ENCODE peak calls at places on chromosomes 5 and 9, in ten cellular contexts. W is HepG2, Z is colonic mucosa, Q is bronchial epithelial cell, L is glutamatergic neuron, C is nephron progenitor cell, D is kidney epithelial cell, Y is lower leg skin, N is A549, K is cardiac muscle cell. T is an unnamed sample.

GRCh38 chr5:82334856-82335255 is 56.7 kb upstream of the RPS23 start:
- DNase-seq in D (no peak), Q (no peak), C (no peak), Y (no peak), N (no peak), L (no peak), Z (no peak), W (no peak), K (peak), T (no peak)

GRCh38 chr5:113068559-113068958 is 92.0 kb downstream of the DCP2 start:
- DNase-seq in K (no peak), Q (no peak), Y (no peak), N (no peak), D (no peak), W (no peak), C (no peak), Z (no peak), L (no peak), T (no peak)

GRCh38 chr9:121814594-121814993 is 163.2 kb downstream of the DAB2IP start:
- DNase-seq in D (no peak), N (no peak), L (no peak), W (no peak), Z (no peak), K (no peak), Y (no peak), Q (no peak), C (peak), T (no peak)

GRCh38 chr5:124156408-124157027 is 589.9 kb downstream of the ZNF608 start:
- DNase-seq in L (no peak), Q (no peak), C (no peak), D (no peak), N (no peak), Y (no peak), W (no peak), K (peak), Z (no peak), T (no peak)

GRCh38 chr5:107669543-107670027 is 1.2 kb downstream of the EFNA5 start:
- DNase-seq in Y (peak), L (peak), K (peak), N (peak), D (no peak), W (no peak), Z (peak), Q (no peak), C (peak), T (peak)

GRCh38 chr5:126093718-126094117 is 329.5 kb upstream of the GRAMD2B start:
- DNase-seq in Z (no peak), Y (no peak), D (no peak), C (no peak), K (no peak), L (no peak), N (no peak), W (no peak), Q (no peak), T (no peak)

GRCh38 chr9:98593354-98594253 is 115.1 kb downstream of the GABBR2 start:
- DNase-seq in L (no peak), C (no peak), Y (no peak), W (no peak), Z (no peak), K (no peak), N (no peak), Q (no peak), D (no peak), T (no peak)

GRCh38 chr9:109745335-109746283 is 34.4 kb upstream of the PALM2AKAP2 start:
- DNase-seq in N (no peak), Y (peak), L (peak), C (peak), K (peak), Z (peak), Q (peak), W (no peak), D (no peak), T (no peak)

GRCh38 chr9:104879555-104880318 is 48.2 kb downstream of the ABCA1 start:
- DNase-seq in N (no peak), L (no peak), Q (peak), C (no peak), Z (no peak), D (no peak), K (peak), W (no peak), Y (no peak), T (no peak)

GRCh38 chr5:74149395-74149794 is 491.1 kb downstream of the ENC1 start:
- DNase-seq in D (no peak), Y (peak), K (peak), Q (peak), N (no peak), Z (no peak), C (no peak), W (no peak), L (no peak), T (no peak)

GRCh38 chr9:110332766-110333165 is 4.9 kb downstream of the TXNDC8 start:
- DNase-seq in Y (no peak), K (no peak), L (no peak), W (no peak), N (no peak), D (no peak), C (no peak), Z (no peak), Q (peak), T (no peak)

GRCh38 chr5:139392678-139393496 is 2.0 kb downstream of the PROB1 start:
- DNase-seq in Y (no peak), Q (peak), K (peak), W (no peak), D (no peak), Z (peak), N (peak), L (peak), C (peak), T (peak)

GRCh38 chr5:43008369-43009158 is 31.6 kb downstream of the ANXA2R start:
- DNase-seq in Q (peak), W (peak), Z (peak), Y (peak), C (peak), L (peak), K (peak), N (peak), D (no peak), T (peak)
- TF ChIP-seq CTCF in Q (peak), W (peak), Z (no peak), Y (no peak), C (no peak), L (no peak), K (peak), N (peak), D (peak), T (no peak)

GRCh38 chr5:78895616-78896015 is 89.5 kb downstream of the ARSB start:
- DNase-seq in N (no peak), Q (no peak), K (no peak), Y (no peak), W (no peak), Z (no peak), C (no peak), D (no peak), L (no peak), T (no peak)

GRCh38 chr5:78903936-78904335 is 81.2 kb downstream of the ARSB start:
- DNase-seq in Y (no peak), N (no peak), D (no peak), C (no peak), Q (peak), L (no peak), K (no peak), Z (no peak), W (no peak), T (no peak)

GRCh38 chr5:78896128-78896527 is 89.0 kb downstream of the ARSB start:
- DNase-seq in Y (no peak), Z (no peak), D (no peak), K (peak), W (no peak), Q (peak), N (no peak), L (no peak), C (no peak), T (no peak)

GRCh38 chr5:78905084-78905938 is 79.8 kb downstream of the ARSB start:
- DNase-seq in Y (no peak), D (no peak), K (no peak), Q (no peak), C (no peak), Z (no peak), L (no peak), N (no peak), W (no peak), T (no peak)

GRCh38 chr5:78899922-78900362 is 85.2 kb downstream of the ARSB start:
- DNase-seq in Q (peak), N (peak), Z (peak), C (no peak), L (peak), W (peak), K (peak), Y (no peak), D (no peak), T (peak)
- TF ChIP-seq CTCF in Q (peak), N (peak), Z (peak), C (peak), L (peak), W (peak), K (peak), Y (no peak), D (peak), T (peak)

GRCh38 chr5:38396766-38397165 is 138.4 kb downstream of the EGFLAM start:
- DNase-seq in K (no peak), Y (no peak), Z (no peak), L (no peak), W (no peak), C (no peak), D (no peak), N (no peak), Q (no peak), T (no peak)

GRCh38 chr5:38393636-38394035 is 135.3 kb downstream of the EGFLAM start:
- DNase-seq in L (no peak), Z (no peak), K (no peak), D (no peak), Y (no peak), W (no peak), C (no peak), Q (no peak), N (no peak), T (no peak)
- TF ChIP-seq CTCF in L (no peak), Z (no peak), K (no peak), D (no peak), Y (no peak), W (no peak), C (no peak), Q (no peak), N (no peak), T (no peak)

DNA sequence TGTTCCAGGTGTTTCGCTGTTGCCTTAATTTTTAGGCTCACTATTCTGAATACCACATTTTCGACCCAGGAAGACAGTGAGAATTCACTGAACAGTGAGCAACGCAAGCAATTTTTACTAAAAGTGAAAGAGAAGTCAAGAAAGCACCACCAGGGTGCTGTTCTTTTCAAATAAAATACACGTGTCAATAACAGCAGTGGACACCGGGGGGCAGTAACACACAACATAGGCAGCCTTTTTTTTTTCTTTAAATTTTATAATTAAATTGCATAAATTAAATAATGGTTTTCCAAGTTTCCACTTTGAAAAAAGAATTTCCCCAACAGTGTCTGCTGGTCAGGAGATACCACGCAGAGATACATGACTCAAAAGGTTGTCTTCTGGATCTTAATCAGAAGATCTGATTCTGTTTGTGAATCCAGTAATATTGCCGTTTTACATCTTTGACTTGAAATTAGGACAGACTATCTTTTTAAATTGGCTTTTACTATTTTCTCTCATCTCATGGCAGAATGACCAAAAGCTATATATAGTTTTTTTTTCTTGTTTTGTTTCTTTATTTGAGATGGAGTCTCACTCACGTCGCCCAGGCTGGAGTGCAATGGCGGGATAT is 47.1 kb upstream of the SH3GL2 start:
- DNase-seq in N (peak), L (peak), Z (peak), Y (no peak), Q (peak), K (peak), W (peak), C (peak), D (peak), T (peak)
- TF ChIP-seq CTCF in N (peak), L (peak), Z (peak), Y (no peak), Q (peak), K (peak), W (peak), C (peak), D (peak), T (peak)